ENCODE peak calls at places on chromosome 2, in four cellular contexts. E is astrocyte, F is SK-N-SH, S is fibroblast of lung. J is an unnamed sample.

GRCh38 chr2:184363213-184363612 is 235.1 kb upstream of the ZNF804A start:
- DNase-seq in E (no peak), F (no peak), S (no peak), J (no peak)

GRCh38 chr2:30277582-30277981 is 46.2 kb downstream of the LBH start:
- DNase-seq in E (no peak), F (no peak), S (no peak), J (no peak)

GRCh38 chr2:9364373-9364772 is 59.0 kb downstream of the ITGB1BP1 start:
- DNase-seq in E (no peak), F (no peak), S (no peak), J (no peak)

GRCh38 chr2:200179201-200179600 is 127.3 kb upstream of the SPATS2L start:
- DNase-seq in E (no peak), F (no peak), S (no peak), J (no peak)

GRCh38 chr2:197835293-197835692 is 30.9 kb downstream of the PLCL1 start:
- DNase-seq in E (no peak), F (no peak), S (no peak), J (no peak)

GRCh38 chr2:45275235-45275805 is 266.1 kb upstream of the SIX2 start:
- DNase-seq in E (peak; percentile 30), F (no peak), S (peak; percentile 38), J (peak; percentile 70)

GRCh38 chr2:224869601-224870000 is 153.4 kb upstream of the CCDC195 start:
- DNase-seq in E (peak; percentile 90), F (no peak), S (peak; percentile 94), J (no peak)

GRCh38 chr2:10554961-10555809 is 107.1 kb upstream of the ODC1 start:
- DNase-seq in E (no peak), F (no peak), S (no peak), J (peak; percentile 61)

GRCh38 chr2:128444044-128444771 is 125.5 kb upstream of the HS6ST1 start:
- DNase-seq in E (no peak), F (peak; percentile 80), S (no peak), J (no peak)

GRCh38 chr2:186129767-186130581 is 356.1 kb upstream of the ZC3H15 start:
- DNase-seq in E (peak; percentile 86), F (no peak), S (peak; percentile 68), J (peak; percentile 90)

GRCh38 chr2:163132850-163133249 is 294.3 kb upstream of the KCNH7 start:
- DNase-seq in E (peak; percentile 7), F (peak; percentile 2), S (peak; percentile 3), J (peak; percentile 7)

GRCh38 chr2:215171151-215171550 is 32.7 kb upstream of the ABCA12 start:
- DNase-seq in E (peak; percentile 23), F (no peak), S (peak; percentile 12), J (no peak)

GRCh38 chr2:159471340-159471739 is 145.0 kb downstream of the BAZ2B start:
- DNase-seq in E (no peak), F (no peak), S (no peak), J (no peak)

GRCh38 chr2:129891341-129892320 is 87.8 kb upstream of the RAB6C start:
- DNase-seq in E (no peak), F (no peak), S (no peak), J (no peak)

GRCh38 chr2:141316606-141317005 is 814.2 kb downstream of the LRP1B start:
- DNase-seq in E (no peak), F (no peak), S (no peak), J (no peak)

GRCh38 chr2:64982311-64982857 is 6.8 kb upstream of the SLC1A4 start:
- DNase-seq in E (no peak), F (no peak), S (no peak), J (no peak)

GRCh38 chr2:99680946-99681345 is 191.1 kb upstream of the REV1 start:
- DNase-seq in E (peak; percentile 75), F (no peak), S (peak; percentile 72), J (no peak)

GRCh38 chr2:64781991-64782390 is 128.3 kb upstream of the SERTAD2 start:
- DNase-seq in E (peak; percentile 79), F (no peak), S (no peak), J (peak; percentile 30)

DNA sequence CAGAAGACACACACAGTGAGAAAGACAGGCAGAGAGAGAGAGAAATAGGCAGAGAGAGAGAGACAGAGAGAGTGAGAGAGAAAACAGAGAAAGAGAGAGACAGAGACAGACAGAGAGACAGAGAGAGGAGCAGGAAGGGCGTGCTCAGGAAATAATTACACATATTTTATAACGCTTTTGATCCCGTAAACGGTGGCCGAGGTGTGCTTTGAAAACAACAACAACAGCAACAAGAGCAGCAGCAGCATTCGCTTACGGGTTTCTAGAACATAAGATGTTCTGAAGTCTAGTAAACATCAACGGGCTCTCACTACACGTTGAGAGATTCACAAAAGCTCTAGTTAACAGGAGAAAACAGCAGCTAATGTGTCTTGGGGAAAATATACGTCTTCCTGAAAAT is 105.6 kb upstream of the ANKRD30BL start:
- DNase-seq in E (no peak), F (no peak), S (peak; percentile 3), J (peak; percentile 7)
- H3K9ac ChIP-seq in E (peak overlapping the region; percentile 66), F (no peak overlapping the region), S (no peak overlapping the region), J (no peak overlapping the region)

GRCh38 chr2:62305421-62306176 is 109.7 kb downstream of the B3GNT2 start:
- DNase-seq in E (no peak), F (peak; percentile 40), S (no peak), J (peak; percentile 94)
- H3K4me2 ChIP-seq in E (peak overlapping the region; percentile 45), F (no peak overlapping the region), S (no peak overlapping the region), J (peak overlapping the region; percentile 10)

GRCh38 chr2:37679072-37679695 is 7.7 kb upstream of the CDC42EP3 start:
- DNase-seq in E (no peak), F (no peak), S (no peak), J (no peak)
- H3K9ac ChIP-seq in E (no peak overlapping the region), F (no peak overlapping the region), S (no peak overlapping the region), J (no peak overlapping the region)

GRCh38 chr2:144454466-144455287 is 65.2 kb downstream of the ZEB2 start:
- DNase-seq in E (no peak), F (no peak), S (no peak), J (peak; percentile 60)

GRCh38 chr2:144453486-144454158 is 66.3 kb downstream of the ZEB2 start:
- DNase-seq in E (peak; percentile 55), F (no peak), S (no peak), J (no peak)

GRCh38 chr2:144451443-144451842 is 68.5 kb downstream of the ZEB2 start:
- DNase-seq in E (no peak), F (no peak), S (no peak), J (no peak)

GRCh38 chr2:144452169-144453038 is 67.5 kb downstream of the ZEB2 start:
- DNase-seq in E (peak; percentile 54), F (peak; percentile 51), S (peak; percentile 50), J (peak; percentile 88)

DNA sequence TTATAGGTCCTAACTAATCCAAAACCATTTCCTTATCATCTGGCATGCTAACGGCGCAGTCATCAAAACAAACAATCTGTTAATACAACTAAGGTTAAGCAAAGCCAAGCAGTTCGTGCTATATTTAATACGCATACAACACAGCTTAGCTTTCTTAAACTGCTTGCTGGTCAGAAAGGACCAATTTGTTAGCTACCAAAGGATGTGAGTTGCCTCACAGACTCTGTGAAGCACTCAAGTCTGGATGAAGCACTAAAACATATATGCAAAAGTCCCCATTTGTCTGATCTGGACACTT is 66.9 kb downstream of the ZEB2 start:
- DNase-seq in E (peak; percentile 44), F (no peak), S (peak; percentile 70), J (no peak)
- H3K4me2 ChIP-seq in E (peak overlapping the region; percentile 83), F (peak overlapping the region; percentile 74), S (peak overlapping the region; percentile 95), J (peak overlapping the region; percentile 97)

GRCh38 chr2:216316743-216317142 is 55.5 kb downstream of the MARCHF4 start:
- DNase-seq in E (peak; percentile 73), F (no peak), S (no peak), J (no peak)

GRCh38 chr2:216317831-216318230 is 54.5 kb downstream of the MARCHF4 start:
- DNase-seq in E (no peak), F (no peak), S (no peak), J (no peak)

GRCh38 chr2:216320852-216321251 is 51.4 kb downstream of the MARCHF4 start:
- DNase-seq in E (no peak), F (no peak), S (no peak), J (no peak)

GRCh38 chr2:216318470-216318869 is 53.8 kb downstream of the MARCHF4 start:
- DNase-seq in E (no peak), F (no peak), S (no peak), J (peak; percentile 22)

GRCh38 chr2:216319771-216320170 is 52.5 kb downstream of the MARCHF4 start:
- DNase-seq in E (no peak), F (no peak), S (no peak), J (no peak)
- H3K9ac ChIP-seq in E (peak overlapping the region; percentile 1), F (no peak overlapping the region), S (no peak overlapping the region), J (no peak overlapping the region)

DNA sequence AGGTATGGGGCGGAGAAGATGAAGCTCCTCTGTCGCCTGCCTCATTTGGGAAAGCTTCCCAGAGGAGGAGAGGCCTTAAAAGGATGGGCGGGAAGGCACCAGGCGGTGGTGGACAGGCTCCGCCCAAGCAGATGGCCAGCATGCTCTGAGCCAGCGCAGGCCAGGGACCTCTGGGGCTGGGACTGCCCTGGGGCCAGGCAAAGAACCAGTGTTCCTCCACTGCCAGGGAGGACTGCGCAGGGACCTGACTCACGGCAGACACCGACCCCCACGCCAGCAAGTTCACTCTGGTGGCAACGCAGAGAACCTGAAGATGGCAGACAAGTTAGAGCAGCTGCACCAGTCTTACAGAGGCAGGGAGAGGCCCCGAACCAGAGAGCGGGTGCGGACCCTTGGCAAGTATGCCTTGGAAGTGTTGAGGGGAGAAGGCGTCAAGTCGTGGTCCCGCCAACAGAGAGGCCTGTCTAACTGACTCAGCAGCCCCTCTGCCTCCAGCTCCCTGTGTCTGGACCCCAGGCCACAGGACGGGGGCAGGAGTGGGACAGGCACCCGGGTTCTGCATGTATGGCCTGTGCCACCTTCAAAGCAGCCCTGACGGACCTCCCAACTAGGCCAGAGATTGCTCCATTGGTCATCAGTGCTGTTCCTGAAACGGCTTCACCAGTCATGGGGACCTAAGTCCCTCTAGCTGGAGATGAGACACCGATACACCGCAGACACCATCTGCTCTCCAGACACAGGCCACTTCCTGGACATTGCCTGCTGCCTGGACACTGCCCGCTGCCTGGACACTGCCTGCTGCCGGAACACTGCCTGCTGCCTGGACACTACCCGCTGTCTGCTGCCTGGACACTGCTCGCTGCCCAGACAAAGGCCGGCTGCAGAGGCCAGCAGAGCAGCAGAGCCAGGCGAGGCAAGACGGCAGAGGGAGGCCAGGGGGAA is 124.7 kb downstream of the HDAC4 start:
- DNase-seq in E (peak; percentile 34), F (peak; percentile 90), S (peak; percentile 79), J (no peak)
- H3K4me2 ChIP-seq in E (peak overlapping the region; percentile 80), F (peak overlapping the region; percentile 74), S (peak overlapping the region; percentile 87), J (no peak overlapping the region)

DNA sequence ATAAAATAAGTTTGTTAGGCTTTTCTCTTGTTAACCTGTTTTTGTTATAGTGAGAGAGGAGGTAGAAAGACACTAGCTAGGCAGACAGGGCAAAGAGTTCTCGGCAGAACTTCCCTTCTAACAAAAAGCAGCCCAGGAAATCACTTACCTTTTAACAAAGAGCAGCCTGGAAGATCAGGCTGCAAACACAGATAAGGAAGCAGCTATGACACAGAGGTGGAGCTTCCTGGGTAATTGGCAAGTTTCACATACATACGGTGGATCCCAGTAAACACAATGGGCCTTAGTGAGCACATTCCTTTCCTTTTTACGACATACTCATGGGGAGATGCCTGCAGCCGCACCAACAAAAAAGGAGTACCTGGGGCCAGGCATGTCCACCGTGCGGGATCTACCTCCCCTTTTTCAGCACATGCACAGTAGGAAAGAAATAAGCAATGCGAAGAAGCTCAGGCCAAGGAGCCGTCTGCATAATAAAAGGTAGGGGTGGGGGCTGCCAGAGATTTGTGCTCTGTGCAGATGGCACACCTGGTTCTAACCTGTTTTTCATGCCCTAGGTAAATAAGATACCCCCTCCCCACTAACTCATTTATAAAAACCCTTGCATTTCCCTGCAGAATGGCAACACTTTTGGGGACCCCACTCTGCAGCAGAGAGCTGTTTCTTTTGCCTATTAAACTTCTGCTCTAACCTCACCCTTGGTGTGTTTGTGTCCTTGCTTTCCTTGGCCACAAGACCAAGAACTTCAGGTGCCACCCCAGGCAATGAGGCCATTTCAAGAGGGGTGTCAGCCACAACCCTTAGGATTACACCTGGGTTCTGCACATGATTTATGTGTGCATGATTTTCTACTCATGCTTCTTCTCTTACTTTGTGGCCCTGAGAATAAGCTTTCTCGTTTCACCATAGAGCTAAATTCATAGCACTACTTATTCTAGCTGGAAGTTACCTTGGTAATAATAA is 26.5 kb downstream of the MDH1 start:
- DNase-seq in E (peak; percentile 52), F (no peak), S (no peak), J (peak; percentile 2)
- H3K9ac ChIP-seq in E (peak overlapping the region; percentile 28), F (no peak overlapping the region), S (no peak overlapping the region), J (no peak overlapping the region)